ENCODE peak calls at places on chromosomes 1 and 21, in eight cellular contexts. One of them, this sample, is unnamed.

GRCh38 chr21:31557956-31558838 is 101.3 kb upstream of the SOD1 start:
- DNase-seq in suprapubic skin: no peak
- DNase-seq in renal cortical epithelial cell: no peak
- DNase-seq in HEK293T: peak; percentile 60
- DNase-seq in neural crest cell: peak; percentile 55
- DNase-seq in pons: peak; percentile 33
- DNase-seq in midbrain: peak; percentile 41
- DNase-seq in WERI-Rb-1: peak; percentile 78
- DNase-seq in this sample: no peak

GRCh38 chr1:84724128-84724860 is 34.0 kb upstream of the SSX2IP start:
- DNase-seq in suprapubic skin: no peak
- DNase-seq in renal cortical epithelial cell: no peak
- DNase-seq in HEK293T: peak; percentile 63
- DNase-seq in neural crest cell: no peak
- DNase-seq in pons: no peak
- DNase-seq in midbrain: no peak
- DNase-seq in WERI-Rb-1: peak; percentile 25
- DNase-seq in this sample: peak; percentile 6

GRCh38 chr1:67945733-67946374 is 104.6 kb downstream of the DIRAS3 start:
- DNase-seq in suprapubic skin: no peak
- DNase-seq in renal cortical epithelial cell: no peak
- DNase-seq in HEK293T: no peak
- DNase-seq in neural crest cell: peak; percentile 7
- DNase-seq in pons: no peak
- DNase-seq in midbrain: no peak
- DNase-seq in WERI-Rb-1: peak; percentile 84
- DNase-seq in this sample: no peak

GRCh38 chr1:14190508-14190907 is 408.0 kb upstream of the KAZN start:
- DNase-seq in suprapubic skin: no peak
- DNase-seq in renal cortical epithelial cell: peak; percentile 62
- DNase-seq in HEK293T: no peak
- DNase-seq in neural crest cell: no peak
- DNase-seq in pons: no peak
- DNase-seq in midbrain: no peak
- DNase-seq in WERI-Rb-1: no peak
- DNase-seq in this sample: no peak

GRCh38 chr1:169722784-169723183 is 11.1 kb downstream of the SELE start:
- DNase-seq in suprapubic skin: no peak
- DNase-seq in renal cortical epithelial cell: no peak
- DNase-seq in HEK293T: no peak
- DNase-seq in neural crest cell: no peak
- DNase-seq in pons: no peak
- DNase-seq in midbrain: no peak
- DNase-seq in WERI-Rb-1: no peak
- DNase-seq in this sample: no peak

GRCh38 chr1:234734864-234735263 is 124.9 kb upstream of the IRF2BP2 start:
- DNase-seq in suprapubic skin: no peak
- DNase-seq in renal cortical epithelial cell: no peak
- DNase-seq in HEK293T: no peak
- DNase-seq in neural crest cell: no peak
- DNase-seq in pons: no peak
- DNase-seq in midbrain: no peak
- DNase-seq in WERI-Rb-1: peak; percentile 62
- DNase-seq in this sample: no peak

GRCh38 chr1:6373961-6374720 is 19.4 kb downstream of the ACOT7 start:
- DNase-seq in suprapubic skin: no peak
- DNase-seq in renal cortical epithelial cell: no peak
- DNase-seq in HEK293T: no peak
- DNase-seq in neural crest cell: no peak
- DNase-seq in pons: no peak
- DNase-seq in midbrain: no peak
- DNase-seq in WERI-Rb-1: no peak
- DNase-seq in this sample: no peak

GRCh38 chr1:28156821-28157220 is 19.7 kb downstream of the PTAFR start:
- DNase-seq in suprapubic skin: no peak
- DNase-seq in renal cortical epithelial cell: no peak
- DNase-seq in HEK293T: no peak
- DNase-seq in neural crest cell: no peak
- DNase-seq in pons: no peak
- DNase-seq in midbrain: no peak
- DNase-seq in WERI-Rb-1: no peak
- DNase-seq in this sample: no peak

GRCh38 chr21:44954281-44954771 is 14.5 kb downstream of the SLX9 start:
- DNase-seq in suprapubic skin: no peak
- DNase-seq in renal cortical epithelial cell: no peak
- DNase-seq in HEK293T: no peak
- DNase-seq in neural crest cell: no peak
- DNase-seq in pons: no peak
- DNase-seq in midbrain: no peak
- DNase-seq in WERI-Rb-1: no peak
- DNase-seq in this sample: no peak

GRCh38 chr1:64536836-64537490 is 67.0 kb downstream of the CACHD1 start:
- DNase-seq in suprapubic skin: no peak
- DNase-seq in renal cortical epithelial cell: no peak
- DNase-seq in HEK293T: no peak
- DNase-seq in neural crest cell: no peak
- DNase-seq in pons: no peak
- DNase-seq in midbrain: no peak
- DNase-seq in WERI-Rb-1: no peak
- DNase-seq in this sample: no peak

GRCh38 chr21:16079830-16080229 is 350.0 kb downstream of the USP25 start:
- DNase-seq in suprapubic skin: no peak
- DNase-seq in renal cortical epithelial cell: peak; percentile 54
- DNase-seq in HEK293T: no peak
- DNase-seq in neural crest cell: no peak
- DNase-seq in pons: peak; percentile 35
- DNase-seq in midbrain: peak; percentile 27
- DNase-seq in WERI-Rb-1: no peak
- DNase-seq in this sample: no peak

GRCh38 chr1:64162151-64162550 is 41.3 kb upstream of the UBE2U start:
- DNase-seq in suprapubic skin: no peak
- DNase-seq in renal cortical epithelial cell: no peak
- DNase-seq in HEK293T: no peak
- DNase-seq in neural crest cell: no peak
- DNase-seq in pons: no peak
- DNase-seq in midbrain: no peak
- DNase-seq in WERI-Rb-1: peak; percentile 31
- DNase-seq in this sample: no peak

GRCh38 chr1:21764615-21765423 is 18.1 kb downstream of the USP48 start:
- DNase-seq in suprapubic skin: no peak
- DNase-seq in renal cortical epithelial cell: peak; percentile 90
- DNase-seq in HEK293T: no peak
- DNase-seq in neural crest cell: no peak
- DNase-seq in pons: peak; percentile 20
- DNase-seq in midbrain: no peak
- DNase-seq in WERI-Rb-1: no peak
- DNase-seq in this sample: peak; percentile 35

GRCh38 chr1:39159224-39160036 is 45.1 kb upstream of the MACF1 start:
- DNase-seq in suprapubic skin: no peak
- DNase-seq in renal cortical epithelial cell: peak; percentile 96
- DNase-seq in HEK293T: no peak
- DNase-seq in neural crest cell: no peak
- DNase-seq in pons: no peak
- DNase-seq in midbrain: no peak
- DNase-seq in WERI-Rb-1: peak; percentile 15
- DNase-seq in this sample: no peak

GRCh38 chr1:109806733-109807397 is 43.1 kb upstream of the EPS8L3 start:
- DNase-seq in suprapubic skin: no peak
- DNase-seq in renal cortical epithelial cell: no peak
- DNase-seq in HEK293T: no peak
- DNase-seq in neural crest cell: no peak
- DNase-seq in pons: no peak
- DNase-seq in midbrain: no peak
- DNase-seq in WERI-Rb-1: no peak
- DNase-seq in this sample: no peak

GRCh38 chr1:91851130-91852010 is 34.6 kb downstream of the TGFBR3 start:
- DNase-seq in suprapubic skin: peak; percentile 89
- DNase-seq in renal cortical epithelial cell: peak; percentile 71
- DNase-seq in HEK293T: peak; percentile 74
- DNase-seq in neural crest cell: no peak
- DNase-seq in pons: peak; percentile 49
- DNase-seq in midbrain: peak; percentile 27
- DNase-seq in WERI-Rb-1: no peak
- DNase-seq in this sample: peak; percentile 63

GRCh38 chr1:221961532-221962292 is 219.8 kb upstream of the DUSP10 start:
- DNase-seq in suprapubic skin: no peak
- DNase-seq in renal cortical epithelial cell: peak; percentile 85
- DNase-seq in HEK293T: no peak
- DNase-seq in neural crest cell: no peak
- DNase-seq in pons: peak; percentile 24
- DNase-seq in midbrain: no peak
- DNase-seq in WERI-Rb-1: no peak
- DNase-seq in this sample: no peak

GRCh38 chr1:162666006-162666645 is 33.9 kb downstream of the DDR2 start:
- DNase-seq in suprapubic skin: no peak
- DNase-seq in renal cortical epithelial cell: no peak
- DNase-seq in HEK293T: no peak
- DNase-seq in neural crest cell: no peak
- DNase-seq in pons: no peak
- DNase-seq in midbrain: no peak
- DNase-seq in WERI-Rb-1: no peak
- DNase-seq in this sample: no peak

GRCh38 chr1:186082235-186082937 is 292.7 kb downstream of the TPR start:
- DNase-seq in suprapubic skin: peak; percentile 86
- DNase-seq in renal cortical epithelial cell: peak; percentile 94
- DNase-seq in HEK293T: peak; percentile 76
- DNase-seq in neural crest cell: peak; percentile 27
- DNase-seq in pons: peak; percentile 39
- DNase-seq in midbrain: no peak
- DNase-seq in WERI-Rb-1: peak; percentile 93
- DNase-seq in this sample: no peak

GRCh38 chr1:200034821-200035396 is 7.4 kb downstream of the NR5A2 start:
- DNase-seq in suprapubic skin: no peak
- DNase-seq in renal cortical epithelial cell: no peak
- DNase-seq in HEK293T: no peak
- DNase-seq in neural crest cell: no peak
- DNase-seq in pons: no peak
- DNase-seq in midbrain: no peak
- DNase-seq in WERI-Rb-1: no peak
- DNase-seq in this sample: no peak

GRCh38 chr1:237303929-237304328 is 261.9 kb downstream of the RYR2 start:
- DNase-seq in suprapubic skin: no peak
- DNase-seq in renal cortical epithelial cell: no peak
- DNase-seq in HEK293T: no peak
- DNase-seq in neural crest cell: no peak
- DNase-seq in pons: no peak
- DNase-seq in midbrain: no peak
- DNase-seq in WERI-Rb-1: no peak
- DNase-seq in this sample: no peak

GRCh38 chr21:43307677-43308070 is 119.3 kb downstream of the SIK1 start:
- DNase-seq in suprapubic skin: no peak
- DNase-seq in renal cortical epithelial cell: no peak
- DNase-seq in HEK293T: no peak
- DNase-seq in neural crest cell: no peak
- DNase-seq in pons: no peak
- DNase-seq in midbrain: no peak
- DNase-seq in WERI-Rb-1: no peak
- DNase-seq in this sample: no peak

GRCh38 chr1:157377216-157377821 is 175.0 kb downstream of the FCRL5 start:
- DNase-seq in suprapubic skin: no peak
- DNase-seq in renal cortical epithelial cell: peak; percentile 15
- DNase-seq in HEK293T: peak; percentile 30
- DNase-seq in neural crest cell: peak; percentile 59
- DNase-seq in pons: peak; percentile 22
- DNase-seq in midbrain: peak; percentile 17
- DNase-seq in WERI-Rb-1: peak; percentile 91
- DNase-seq in this sample: peak; percentile 44